ENCODE peak calls at places on chromosomes 12 and 14, in five cellular contexts. F is A549, U is suprapubic skin, P is sigmoid colon, N is ovary. B is an unnamed sample.

GRCh38 chr12:111773801-111774551 is 7.2 kb downstream of the ALDH2 start:
- DNase-seq in F (no peak), U (peak; percentile 87), P (peak; percentile 94), N (peak; percentile 87), B (peak; percentile 94)

GRCh38 chr12:87779016-87779415 is 250.2 kb downstream of the C12orf50 start:
- DNase-seq in F (peak; percentile 15), U (no peak), P (no peak), N (no peak), B (no peak)

GRCh38 chr12:89732511-89732910 is 23.9 kb upstream of the ATP2B1 start:
- DNase-seq in F (no peak), U (no peak), P (no peak), N (no peak), B (no peak)

GRCh38 chr14:46250113-46250703 is 401.4 kb downstream of the RPL10L start:
- DNase-seq in F (peak; percentile 0), U (no peak), P (no peak), N (no peak), B (no peak)

GRCh38 chr12:26273811-26274210 is 78.4 kb downstream of the SSPN start:
- DNase-seq in F (no peak), U (no peak), P (no peak), N (no peak), B (no peak)

GRCh38 chr12:123478762-123479161 is 20.8 kb downstream of the SNRNP35 start:
- DNase-seq in F (no peak), U (no peak), P (no peak), N (no peak), B (no peak)

GRCh38 chr14:75751291-75751690 is 90.2 kb downstream of the TTLL5 start:
- DNase-seq in F (no peak), U (no peak), P (no peak), N (no peak), B (no peak)

GRCh38 chr14:90545966-90546751 is 149.3 kb downstream of the CALM1 start:
- DNase-seq in F (no peak), U (no peak), P (peak; percentile 88), N (no peak), B (no peak)

GRCh38 chr14:64684091-64684490 is 20.1 kb upstream of the PLEKHG3 start:
- DNase-seq in F (no peak), U (no peak), P (peak; percentile 80), N (peak; percentile 76), B (no peak)

GRCh38 chr14:81855007-81855406 is 321.4 kb upstream of the SEL1L start:
- DNase-seq in F (no peak), U (no peak), P (no peak), N (no peak), B (no peak)

GRCh38 chr12:85405781-85406522 is 125.9 kb downstream of the ALX1 start:
- DNase-seq in F (no peak), U (no peak), P (no peak), N (no peak), B (no peak)

GRCh38 chr12:130137141-130138018 is 24.9 kb upstream of the FZD10 start:
- DNase-seq in F (no peak), U (no peak), P (no peak), N (no peak), B (no peak)

GRCh38 chr14:101927859-101928258 is 36.5 kb upstream of the DYNC1H1 start:
- DNase-seq in F (no peak), U (peak; percentile 93), P (peak; percentile 96), N (peak; percentile 96), B (peak; percentile 96)

GRCh38 chr14:88252536-88252935 is 70.5 kb downstream of the KCNK10 start:
- DNase-seq in F (no peak), U (no peak), P (no peak), N (no peak), B (no peak)
- H3K27ac ChIP-seq in F (no peak overlapping the region), U (no peak overlapping the region), P (no peak overlapping the region), N (no peak overlapping the region), B (no peak overlapping the region)

DNA sequence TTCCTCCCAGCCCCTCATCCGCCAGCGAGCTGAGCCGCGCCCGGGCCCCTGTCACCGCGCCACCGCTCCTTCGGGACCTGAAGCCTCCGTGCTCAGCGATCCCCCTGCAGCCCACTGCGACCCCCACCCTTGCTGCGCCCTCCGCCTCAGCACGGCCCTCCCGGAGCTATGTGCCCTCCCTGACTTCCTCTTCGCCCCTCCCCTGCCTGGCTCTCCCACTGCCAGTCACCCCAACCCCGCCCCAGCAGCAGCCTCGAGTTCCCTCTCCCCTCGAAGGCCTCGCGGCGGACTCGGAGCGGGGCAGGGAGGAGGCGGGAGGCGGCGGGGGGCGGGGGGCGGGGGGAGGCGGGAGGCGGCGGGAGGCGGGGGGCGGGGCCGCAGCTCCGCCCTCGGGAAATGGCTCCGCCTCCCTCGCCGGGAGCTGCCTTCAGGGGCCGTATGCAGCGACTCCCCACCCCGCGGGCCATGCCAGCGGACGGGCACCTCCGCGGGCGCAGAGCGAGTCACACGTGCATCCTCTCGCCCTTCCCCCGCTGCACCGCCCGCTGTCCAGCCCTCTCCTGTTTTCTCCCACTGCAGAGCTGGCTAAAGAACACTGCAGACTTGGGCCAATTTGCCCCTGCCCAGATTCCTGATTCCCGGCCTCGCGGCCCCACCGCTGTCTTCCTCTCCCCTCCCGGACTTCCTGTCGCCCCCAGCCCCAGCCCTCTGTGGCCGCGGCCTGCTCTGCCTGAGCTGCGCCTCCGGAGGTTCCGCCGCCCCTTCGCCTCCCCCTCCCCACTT is 29.1 kb upstream of the ADIPOR2 start:
- DNase-seq in F (peak; percentile 83), U (peak; percentile 94), P (peak; percentile 97), N (peak; percentile 85), B (peak; percentile 98)
- H3K4me3 ChIP-seq in F (peak overlapping the region; percentile 45), U (peak overlapping the region; percentile 47), P (peak overlapping the region; percentile 55), N (peak overlapping the region; percentile 45), B (peak overlapping the region; percentile 58)

GRCh38 chr14:40098468-40098867 is 666.2 kb upstream of the FBXO33 start:
- DNase-seq in F (no peak), U (no peak), P (no peak), N (no peak), B (no peak)

GRCh38 chr14:40100544-40101196 is 668.4 kb upstream of the FBXO33 start:
- DNase-seq in F (no peak), U (no peak), P (no peak), N (no peak), B (no peak)

GRCh38 chr14:40093800-40094199 is 661.6 kb upstream of the FBXO33 start:
- DNase-seq in F (no peak), U (no peak), P (no peak), N (no peak), B (no peak)

GRCh38 chr14:40096968-40097367 is 664.7 kb upstream of the FBXO33 start:
- DNase-seq in F (no peak), U (no peak), P (no peak), N (no peak), B (no peak)

DNA sequence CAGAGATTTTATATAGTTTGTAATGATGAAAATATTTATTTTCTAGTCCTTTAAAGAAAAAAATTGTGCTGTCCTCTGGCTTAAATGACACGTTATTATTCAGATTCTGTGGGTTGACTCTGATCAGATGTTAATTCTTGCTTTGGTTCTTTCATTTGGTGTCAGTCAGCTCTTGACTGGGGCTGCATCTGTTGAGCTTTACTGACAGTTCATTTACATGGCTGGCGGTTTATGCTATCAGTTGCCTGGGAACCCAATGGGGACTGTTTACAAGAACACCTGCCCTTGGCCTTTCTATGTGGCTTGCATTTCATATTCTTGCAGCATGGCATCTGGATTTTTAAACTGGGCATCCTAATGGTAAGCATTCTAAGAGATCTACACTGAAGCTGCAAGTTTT is 667.1 kb upstream of the FBXO33 start:
- DNase-seq in F (no peak), U (no peak), P (no peak), N (no peak), B (no peak)
- TF ChIP-seq EP300 in F (no peak), U (no peak), P (no peak), N (no peak), B (no peak)

GRCh38 chr14:67269338-67270060 is 28.3 kb downstream of the PALS1 start:
- DNase-seq in F (no peak), U (no peak), P (no peak), N (no peak), B (no peak)

GRCh38 chr14:67267929-67268328 is 26.7 kb downstream of the PALS1 start:
- DNase-seq in F (no peak), U (no peak), P (no peak), N (no peak), B (no peak)

GRCh38 chr14:67268456-67269115 is 27.4 kb downstream of the PALS1 start:
- DNase-seq in F (no peak), U (no peak), P (no peak), N (no peak), B (no peak)

GRCh38 chr14:67270354-67270753 is 29.1 kb downstream of the PALS1 start:
- DNase-seq in F (no peak), U (no peak), P (no peak), N (no peak), B (no peak)

DNA sequence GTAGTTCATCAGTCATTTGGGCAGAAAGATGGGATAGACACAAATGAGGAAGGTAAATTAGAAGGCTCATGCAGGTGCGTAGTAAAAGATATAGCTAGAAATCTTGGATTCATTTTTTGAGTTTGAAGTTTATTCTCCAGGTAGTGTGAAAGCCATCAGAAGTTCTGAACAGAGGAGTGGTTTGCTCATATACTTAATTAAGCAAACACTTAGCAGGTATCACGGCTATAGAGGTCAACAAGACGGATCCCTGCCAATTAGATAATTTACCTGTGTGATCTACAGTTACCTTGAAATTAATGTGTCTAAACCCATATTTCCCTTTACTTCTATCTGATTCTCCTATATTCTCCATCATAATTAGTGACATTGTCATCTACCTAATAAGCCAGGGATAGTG is 29.7 kb downstream of the PALS1 start:
- DNase-seq in F (no peak), U (no peak), P (no peak), N (no peak), B (no peak)
- H3K27ac ChIP-seq in F (no peak overlapping the region), U (no peak overlapping the region), P (peak overlapping the region; percentile 70), N (peak overlapping the region; percentile 10), B (peak overlapping the region; percentile 65)

GRCh38 chr12:53625946-53626701 is at the start of gene ATF7:
- DNase-seq in F (peak; percentile 97), U (peak; percentile 99), P (peak; percentile 99), N (peak; percentile 98), B (peak; percentile 100)

GRCh38 chr12:53627919-53628318 is 1.7 kb upstream of the ATF7 start:
- DNase-seq in F (no peak), U (no peak), P (no peak), N (no peak), B (peak; percentile 79)

GRCh38 chr12:53625373-53625945 is 723 bp downstream of the ATF7 start:
- DNase-seq in F (no peak), U (no peak), P (no peak), N (no peak), B (no peak)

GRCh38 chr12:53624956-53625355 is 1.2 kb downstream of the ATF7 start:
- DNase-seq in F (no peak), U (no peak), P (no peak), N (no peak), B (peak; percentile 64)

GRCh38 chr12:53626702-53627169 is 554 bp upstream of the ATF7 start:
- DNase-seq in F (no peak), U (no peak), P (no peak), N (no peak), B (no peak)
- H3K4me3 ChIP-seq in F (peak overlapping the region; percentile 67), U (peak overlapping the region; percentile 63), P (peak overlapping the region; percentile 70), N (peak overlapping the region; percentile 74), B (peak overlapping the region; percentile 70)